ENCODE peak calls at places on chromosome 19, in five cellular contexts. B, E, R, G and N are unnamed samples. For H3K9me3, the result is how much of the 10 kb centered on the place peaks cover.

GRCh38 chr19:5480427-5480836 is 25.2 kb downstream of the ZNRF4 start:
- DNase-seq in B (peak), E (no peak), R (peak), G (no peak), N (peak)

GRCh38 chr19:51123381-51124186 is 1.1 kb upstream of the SIGLEC9 start:
- DNase-seq in B (no peak), E (no peak), R (no peak), G (no peak), N (no peak)

GRCh38 chr19:11435833-11436313 is 438 bp downstream of the PRKCSH start:
- DNase-seq in B (peak), E (peak), R (peak), G (no peak), N (no peak)

GRCh38 chr19:29953352-29954247 is 11.6 kb downstream of the URI1 start:
- DNase-seq in B (no peak), E (no peak), R (no peak), G (no peak), N (no peak)

GRCh38 chr19:45526143-45526542 is 18.9 kb downstream of the VASP start:
- DNase-seq in B (peak), E (peak), R (peak), G (no peak), N (no peak)

GRCh38 chr19:45141203-45141900 is 19.4 kb downstream of the NKPD1 start:
- DNase-seq in B (no peak), E (no peak), R (no peak), G (no peak), N (no peak)

GRCh38 chr19:46630806-46631205 is 5.2 kb downstream of the GNG8 start:
- DNase-seq in B (no peak), E (no peak), R (no peak), G (no peak), N (no peak)

GRCh38 chr19:17490411-17490810 is 20.1 kb downstream of the SLC27A1 start:
- DNase-seq in B (no peak), E (no peak), R (no peak), G (no peak), N (no peak)

GRCh38 chr19:23787106-23787505 is 28.4 kb upstream of the ZNF681 start:
- DNase-seq in B (no peak), E (peak), R (peak), G (no peak), N (no peak)

GRCh38 chr19:32876919-32877285 is 7.3 kb upstream of the SLC7A9 start:
- DNase-seq in B (peak), E (peak), R (peak), G (no peak), N (no peak)

GRCh38 chr19:19342086-19343015 is 21.7 kb downstream of the MAU2 start:
- DNase-seq in B (peak), E (peak), R (peak), G (no peak), N (no peak)

GRCh38 chr19:31109626-31110025 is 239.6 kb downstream of the TSHZ3 start:
- DNase-seq in B (no peak), E (peak), R (no peak), G (no peak), N (no peak)

GRCh38 chr19:2714531-2715269 is 6.5 kb downstream of the DIRAS1 start:
- DNase-seq in B (no peak), E (no peak), R (no peak), G (no peak), N (no peak)

GRCh38 chr19:12872941-12873890 is 8.0 kb downstream of the DNASE2 start:
- DNase-seq in B (peak), E (peak), R (peak), G (no peak), N (peak)

GRCh38 chr19:16571689-16572331 is 405 bp downstream of the SLC35E1 start:
- DNase-seq in B (no peak), E (peak), R (no peak), G (no peak), N (peak)

GRCh38 chr19:46892252-46893179 is 31.7 kb downstream of the ARHGAP35 start:
- DNase-seq in B (no peak), E (no peak), R (no peak), G (no peak), N (no peak)

GRCh38 chr19:17525141-17525540 is 13.7 kb downstream of the PGLS start:
- DNase-seq in B (no peak), E (no peak), R (no peak), G (no peak), N (no peak)

GRCh38 chr19:19334989-19335344 is 14.3 kb downstream of the MAU2 start:
- DNase-seq in B (no peak), E (no peak), R (no peak), G (no peak), N (no peak)

GRCh38 chr19:16180611-16181010 is 4.6 kb upstream of the FAM32A start:
- DNase-seq in B (peak), E (peak), R (no peak), G (no peak), N (no peak)

GRCh38 chr19:7924241-7924640 is 1.7 kb downstream of the CTXN1 start:
- DNase-seq in B (no peak), E (no peak), R (no peak), G (no peak), N (no peak)

GRCh38 chr19:52444506-52444905 is 8.8 kb upstream of the ZNF578 start:
- DNase-seq in B (no peak), E (no peak), R (no peak), G (no peak), N (no peak)

DNA sequence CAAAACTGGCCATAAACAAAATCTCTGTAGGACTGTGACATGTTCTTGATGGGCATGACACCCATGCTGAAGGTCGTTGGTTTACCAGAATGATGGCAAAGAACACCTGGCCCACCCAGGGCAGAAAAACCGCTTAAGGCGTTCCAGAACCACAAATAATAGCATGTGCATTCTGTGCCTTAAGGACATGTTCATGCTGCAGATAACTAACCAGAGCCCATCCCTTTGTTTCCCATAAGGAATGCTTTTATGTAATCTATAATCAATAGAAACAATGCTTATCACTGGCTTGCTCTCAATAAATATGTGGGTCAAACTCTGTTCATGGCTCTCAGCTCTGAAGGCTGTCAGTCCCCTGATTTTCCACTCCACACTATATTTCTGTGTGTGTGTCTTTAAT is 11.2 kb upstream of the ZNF578 start:
- DNase-seq in B (no peak), E (no peak), R (no peak), G (no peak), N (no peak)
- H3K9me3 ChIP-seq in B (under half), E (under half), R (under half), G (under half), N (under half)

GRCh38 chr19:10418281-10419199 is 1.8 kb upstream of the PDE4A start:
- DNase-seq in B (no peak), E (peak), R (no peak), G (no peak), N (no peak)
- H3K4me3 ChIP-seq in B (peak), E (no peak), R (no peak), G (peak), N (no peak)

GRCh38 chr19:21908066-21908465 is 72.1 kb upstream of the ZNF43 start:
- DNase-seq in B (no peak), E (no peak), R (no peak), G (no peak), N (no peak)

GRCh38 chr19:21910318-21910717 is 74.3 kb upstream of the ZNF43 start:
- DNase-seq in B (no peak), E (no peak), R (no peak), G (no peak), N (no peak)

GRCh38 chr19:21902596-21902995 is 66.6 kb upstream of the ZNF43 start:
- DNase-seq in B (no peak), E (no peak), R (no peak), G (no peak), N (no peak)

GRCh38 chr19:21912654-21913053 is 76.7 kb upstream of the ZNF43 start:
- DNase-seq in B (no peak), E (no peak), R (no peak), G (no peak), N (no peak)

GRCh38 chr19:21907516-21907915 is 71.5 kb upstream of the ZNF43 start:
- DNase-seq in B (no peak), E (no peak), R (no peak), G (no peak), N (no peak)
- H3K9me3 ChIP-seq in B (under half), E (under half), R (under half), G (under half), N (under half)

GRCh38 chr19:40286674-40287421 is 1.7 kb upstream of the AKT2 start:
- DNase-seq in B (no peak), E (no peak), R (no peak), G (no peak), N (no peak)
- H3K4me3 ChIP-seq in B (no peak), E (no peak), R (no peak), G (no peak), N (no peak)

DNA sequence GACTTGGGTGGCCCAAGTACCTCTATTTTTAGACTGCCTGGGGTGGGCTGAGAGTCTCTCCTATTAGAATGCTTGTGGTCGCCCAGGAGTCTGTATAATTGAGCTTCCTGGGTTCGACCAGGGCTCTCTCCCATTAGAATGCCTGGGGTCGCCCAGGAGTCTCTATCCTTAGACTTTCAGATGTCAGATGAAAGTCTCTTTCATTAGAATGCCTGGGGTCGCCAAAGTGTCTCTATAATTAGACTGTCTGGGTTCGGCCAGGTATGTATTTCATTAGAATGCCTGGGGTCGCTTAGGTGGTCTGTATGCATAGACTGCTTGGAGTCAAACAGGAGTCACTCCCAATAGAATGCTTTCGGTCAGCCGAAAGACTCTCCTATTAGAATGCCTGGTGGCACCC is 1471.7 kb downstream of the UQCRFS1 start:
- DNase-seq in B (no peak), E (no peak), R (peak), G (no peak), N (no peak)
- H3K9me3 ChIP-seq in B (under half), E (under half), R (under half), G (under half), N (half or more)

DNA sequence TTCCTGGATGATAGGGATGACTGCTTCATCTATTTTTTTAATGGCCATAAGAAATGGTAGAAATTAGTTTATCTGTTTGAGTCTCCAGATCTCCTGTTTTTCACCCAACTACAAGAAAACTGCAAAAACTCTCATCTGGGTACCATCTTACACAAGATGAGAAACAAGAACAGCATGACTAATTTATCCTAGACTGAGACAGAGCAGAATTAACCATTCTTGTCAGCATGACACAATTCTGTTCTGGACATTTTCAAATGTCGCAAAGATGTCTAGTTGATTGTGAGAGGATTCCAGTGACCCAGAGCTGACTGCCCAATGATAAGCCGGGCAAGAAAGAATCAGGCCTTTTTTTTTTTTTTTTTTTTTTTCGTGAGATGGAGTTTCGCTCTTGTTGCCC is 12.8 kb downstream of the ZNF43 start:
- DNase-seq in B (no peak), E (no peak), R (no peak), G (no peak), N (no peak)
- H3K4me3 ChIP-seq in B (no peak), E (no peak), R (no peak), G (no peak), N (no peak)

GRCh38 chr19:9155591-9155990 is 15.4 kb downstream of the ZNF317 start:
- DNase-seq in B (no peak), E (no peak), R (no peak), G (no peak), N (no peak)
- H3K9me3 ChIP-seq in B (under half), E (under half), R (under half), G (under half), N (half or more)

DNA sequence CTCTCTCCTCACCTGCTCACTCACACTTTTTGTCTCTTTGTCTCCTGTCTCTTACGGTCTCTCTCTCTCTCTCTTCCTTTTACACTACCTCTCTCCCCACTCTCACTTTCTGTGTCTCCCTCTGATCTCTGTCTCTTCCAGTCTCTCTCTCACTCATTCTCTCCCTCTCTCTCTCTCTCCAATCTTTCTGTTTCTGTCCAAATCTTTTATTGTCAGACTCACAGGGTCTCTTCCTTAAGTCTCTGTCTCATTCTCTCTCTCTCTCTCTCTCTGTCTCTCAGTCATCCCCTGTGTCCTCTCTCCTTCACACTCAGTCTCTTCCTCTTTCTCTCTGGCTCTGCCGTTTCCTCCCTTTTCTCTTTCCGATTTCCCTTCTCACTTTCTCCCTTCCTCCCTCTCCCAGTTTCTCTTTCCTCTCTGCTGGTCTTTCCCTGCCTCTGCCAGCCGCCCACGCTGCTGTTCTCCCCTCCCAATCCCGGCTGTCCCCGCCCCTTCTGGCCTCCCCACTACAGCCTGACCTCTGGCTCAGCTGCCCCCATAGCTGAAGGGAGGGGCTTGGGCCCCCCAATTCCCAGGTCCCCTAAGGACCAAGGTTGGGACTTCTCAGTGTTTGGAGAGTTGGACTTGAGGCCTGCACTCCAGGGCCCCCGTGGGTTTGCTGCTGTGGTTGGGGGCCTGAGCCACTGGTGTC is at the start of gene PLEKHA4:
- DNase-seq in B (no peak), E (peak), R (peak), G (no peak), N (no peak)
- H3K4me3 ChIP-seq in B (peak), E (peak), R (peak), G (peak), N (no peak)